ENCODE peak calls at places on chromosome 14, in five cellular contexts. One of them, this sample, is unnamed.
A peak's percentile ranks its signal among the peaks of the same experiment; 100 is the strongest.

GRCh38 chr14:91116913-91117588 is 3.2 kb downstream of the DGLUCY start:
- DNase-seq in H9: no peak
- DNase-seq in neuronal stem cell: no peak
- DNase-seq in IMR-90: no peak
- DNase-seq in H1: no peak
- DNase-seq in this sample: peak; percentile 48

GRCh38 chr14:93832076-93832475 is 43.8 kb upstream of the PRIMA1 start:
- DNase-seq in H9: no peak
- DNase-seq in neuronal stem cell: no peak
- DNase-seq in IMR-90: no peak
- DNase-seq in H1: no peak
- DNase-seq in this sample: no peak

GRCh38 chr14:30751646-30752416 is 122.5 kb upstream of the COCH start:
- DNase-seq in H9: no peak
- DNase-seq in neuronal stem cell: no peak
- DNase-seq in IMR-90: no peak
- DNase-seq in H1: no peak
- DNase-seq in this sample: peak; percentile 58

GRCh38 chr14:44959538-44959937 is 2.2 kb downstream of the KLHL28 start:
- DNase-seq in H9: no peak
- DNase-seq in neuronal stem cell: no peak
- DNase-seq in IMR-90: no peak
- DNase-seq in H1: no peak
- DNase-seq in this sample: no peak

GRCh38 chr14:101223147-101223546 is 319.6 kb upstream of the RTL1 start:
- DNase-seq in H9: peak; percentile 62
- DNase-seq in neuronal stem cell: peak; percentile 70
- DNase-seq in IMR-90: no peak
- DNase-seq in H1: peak; percentile 55
- DNase-seq in this sample: no peak

GRCh38 chr14:62039871-62040270 is 277.7 kb downstream of the SNAPC1 start:
- DNase-seq in H9: no peak
- DNase-seq in neuronal stem cell: no peak
- DNase-seq in IMR-90: peak; percentile 26
- DNase-seq in H1: no peak
- DNase-seq in this sample: no peak

GRCh38 chr14:93008381-93008780 is 85.4 kb downstream of the CHGA start:
- DNase-seq in H9: no peak
- DNase-seq in neuronal stem cell: no peak
- DNase-seq in IMR-90: peak; percentile 35
- DNase-seq in H1: no peak
- DNase-seq in this sample: no peak

GRCh38 chr14:56585461-56586084 is 6.0 kb downstream of the TMEM260 start:
- DNase-seq in H9: no peak
- DNase-seq in neuronal stem cell: no peak
- DNase-seq in IMR-90: no peak
- DNase-seq in H1: no peak
- DNase-seq in this sample: no peak

GRCh38 chr14:99529899-99530298 is 48.7 kb downstream of the CCNK start:
- DNase-seq in H9: no peak
- DNase-seq in neuronal stem cell: no peak
- DNase-seq in IMR-90: peak; percentile 45
- DNase-seq in H1: no peak
- DNase-seq in this sample: no peak

GRCh38 chr14:23060536-23061260 is 3.4 kb upstream of the CDH24 start:
- DNase-seq in H9: no peak
- DNase-seq in neuronal stem cell: no peak
- DNase-seq in IMR-90: no peak
- DNase-seq in H1: no peak
- DNase-seq in this sample: no peak

GRCh38 chr14:100589760-100590469 is 2.7 kb upstream of the BEGAIN start:
- DNase-seq in H9: no peak
- DNase-seq in neuronal stem cell: no peak
- DNase-seq in IMR-90: no peak
- DNase-seq in H1: no peak
- DNase-seq in this sample: no peak

GRCh38 chr14:93155667-93156066 is 29.0 kb downstream of the MOAP1 start:
- DNase-seq in H9: no peak
- DNase-seq in neuronal stem cell: no peak
- DNase-seq in IMR-90: no peak
- DNase-seq in H1: no peak
- DNase-seq in this sample: no peak

GRCh38 chr14:93031505-93032300 is 84.0 kb downstream of the ITPK1 start:
- DNase-seq in H9: no peak
- DNase-seq in neuronal stem cell: no peak
- DNase-seq in IMR-90: no peak
- DNase-seq in H1: no peak
- DNase-seq in this sample: no peak

GRCh38 chr14:49896956-49897355 is 4.1 kb downstream of the ARF6 start:
- DNase-seq in H9: no peak
- DNase-seq in neuronal stem cell: no peak
- DNase-seq in IMR-90: no peak
- DNase-seq in H1: no peak
- DNase-seq in this sample: no peak

GRCh38 chr14:59931237-59931636 is 11.3 kb downstream of the LRRC9 start:
- DNase-seq in H9: no peak
- DNase-seq in neuronal stem cell: no peak
- DNase-seq in IMR-90: no peak
- DNase-seq in H1: no peak
- DNase-seq in this sample: no peak

GRCh38 chr14:104202259-104203070 is 64.1 kb downstream of the KIF26A start:
- DNase-seq in H9: no peak
- DNase-seq in neuronal stem cell: no peak
- DNase-seq in IMR-90: no peak
- DNase-seq in H1: no peak
- DNase-seq in this sample: no peak

GRCh38 chr14:102819790-102820330 is 42.6 kb downstream of the TRAF3 start:
- DNase-seq in H9: no peak
- DNase-seq in neuronal stem cell: no peak
- DNase-seq in IMR-90: peak; percentile 31
- DNase-seq in H1: no peak
- DNase-seq in this sample: no peak

GRCh38 chr14:55556929-55557623 is 22.9 kb upstream of the KTN1 start:
- DNase-seq in H9: no peak
- DNase-seq in neuronal stem cell: no peak
- DNase-seq in IMR-90: peak; percentile 84
- DNase-seq in H1: no peak
- DNase-seq in this sample: peak; percentile 20

GRCh38 chr14:90514015-90514398 is 117.2 kb downstream of the CALM1 start:
- DNase-seq in H9: no peak
- DNase-seq in neuronal stem cell: no peak
- DNase-seq in IMR-90: no peak
- DNase-seq in H1: no peak
- DNase-seq in this sample: no peak

GRCh38 chr14:95460647-95461478 is 55.6 kb downstream of the SYNE3 start:
- DNase-seq in H9: peak; percentile 37
- DNase-seq in neuronal stem cell: no peak
- DNase-seq in IMR-90: peak; percentile 79
- DNase-seq in H1: no peak
- DNase-seq in this sample: peak; percentile 73

GRCh38 chr14:63499701-63500250 is 43.4 kb downstream of the PPP2R5E start:
- DNase-seq in H9: no peak
- DNase-seq in neuronal stem cell: no peak
- DNase-seq in IMR-90: peak; percentile 77
- DNase-seq in H1: no peak
- DNase-seq in this sample: no peak

GRCh38 chr14:51821822-51822221 is 38.6 kb upstream of the GNG2 start:
- DNase-seq in H9: no peak
- DNase-seq in neuronal stem cell: no peak
- DNase-seq in IMR-90: peak; percentile 77
- DNase-seq in H1: no peak
- DNase-seq in this sample: no peak

DNA sequence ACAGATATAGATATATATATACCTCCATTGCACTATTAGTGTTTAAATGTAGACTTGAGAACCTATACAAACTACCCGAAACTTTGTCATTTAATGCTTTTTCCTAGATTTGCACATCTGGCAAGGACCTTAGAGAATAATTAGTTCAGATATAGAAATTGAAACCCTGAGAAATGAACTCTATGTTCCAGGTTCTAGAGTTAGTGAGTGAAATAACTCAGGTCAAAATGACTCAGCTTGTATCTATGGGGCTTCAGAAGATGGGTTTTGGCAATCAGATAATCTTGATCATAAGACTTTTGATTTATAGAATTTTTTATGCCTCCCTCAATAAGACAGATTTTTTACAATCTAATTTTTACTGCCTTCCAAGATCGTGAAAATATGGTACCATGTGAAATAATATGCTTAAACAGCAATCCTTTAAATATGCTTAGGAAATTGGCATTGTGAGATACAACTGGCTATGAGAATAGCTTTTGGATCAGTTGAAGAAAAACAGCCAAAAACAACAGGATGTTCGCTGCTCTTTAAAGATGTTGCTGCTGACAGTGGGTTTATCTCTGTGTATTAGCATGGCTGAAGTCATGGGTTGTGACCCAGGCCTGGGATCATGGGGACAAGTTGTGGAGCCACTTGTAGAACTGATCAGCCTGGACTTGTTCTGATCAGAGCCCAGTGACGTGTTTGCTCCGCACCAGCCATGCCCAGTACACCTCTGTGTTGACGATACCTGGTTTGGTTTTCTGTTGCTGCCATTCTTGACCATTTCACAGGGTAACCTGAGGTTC is 63.6 kb downstream of the TTLL5 start:
- DNase-seq in H9: no peak
- DNase-seq in neuronal stem cell: no peak
- DNase-seq in IMR-90: no peak
- DNase-seq in H1: no peak
- DNase-seq in this sample: no peak
- H3K18ac ChIP-seq in H9: no peak overlapping the region
- H3K18ac ChIP-seq in neuronal stem cell: no peak overlapping the region
- H3K18ac ChIP-seq in IMR-90: no peak overlapping the region
- H3K18ac ChIP-seq in H1: no peak overlapping the region
- H3K18ac ChIP-seq in this sample: no peak overlapping the region

GRCh38 chr14:69356903-69357543 is 41.1 kb downstream of the ERH start:
- DNase-seq in H9: no peak
- DNase-seq in neuronal stem cell: no peak
- DNase-seq in IMR-90: no peak
- DNase-seq in H1: no peak
- DNase-seq in this sample: no peak

GRCh38 chr14:69355155-69355954 is 42.7 kb downstream of the ERH start:
- DNase-seq in H9: no peak
- DNase-seq in neuronal stem cell: no peak
- DNase-seq in IMR-90: no peak
- DNase-seq in H1: no peak
- DNase-seq in this sample: no peak

GRCh38 chr14:69355955-69356321 is 42.2 kb downstream of the ERH start:
- DNase-seq in H9: no peak
- DNase-seq in neuronal stem cell: no peak
- DNase-seq in IMR-90: peak; percentile 78
- DNase-seq in H1: no peak
- DNase-seq in this sample: no peak

GRCh38 chr14:69353168-69353567 is 44.9 kb downstream of the ERH start:
- DNase-seq in H9: no peak
- DNase-seq in neuronal stem cell: no peak
- DNase-seq in IMR-90: no peak
- DNase-seq in H1: no peak
- DNase-seq in this sample: no peak

DNA sequence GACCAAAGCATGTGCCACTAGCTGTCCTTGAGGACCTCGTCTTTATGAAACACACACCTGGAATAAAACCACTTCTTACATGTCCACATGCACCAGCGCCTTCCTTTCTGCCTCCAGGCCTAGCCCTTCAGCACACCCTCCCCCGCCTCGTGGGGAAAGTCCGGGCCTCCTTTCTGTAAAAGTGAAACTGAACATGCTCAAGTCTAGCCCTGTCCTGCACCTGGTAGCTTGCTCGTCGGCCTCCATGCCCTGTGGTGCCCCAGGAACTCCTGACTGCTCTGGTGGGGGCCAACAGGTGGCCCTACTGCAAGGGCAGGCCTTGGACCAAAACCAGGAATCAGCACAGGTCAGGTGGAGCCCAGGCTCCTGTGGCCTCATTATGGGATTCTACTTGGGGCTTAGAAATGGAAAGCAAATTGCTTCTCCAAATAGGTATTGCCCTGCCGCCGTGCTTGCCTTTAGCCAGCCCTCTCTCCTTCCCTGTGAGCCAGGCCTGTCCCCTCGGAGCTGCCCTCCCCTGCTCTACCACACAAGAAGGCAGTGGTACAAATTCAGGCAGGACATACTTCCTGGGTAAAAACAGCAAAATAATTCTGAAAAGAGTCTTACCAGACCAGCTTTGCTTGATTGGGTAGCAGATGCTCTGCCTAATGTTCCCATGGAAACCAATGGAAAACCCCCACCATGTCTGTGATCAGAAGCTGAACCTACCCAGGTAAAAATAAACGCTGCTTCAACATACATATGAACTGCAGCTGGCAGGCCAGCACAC is 43.5 kb downstream of the ERH start:
- DNase-seq in H9: no peak
- DNase-seq in neuronal stem cell: no peak
- DNase-seq in IMR-90: peak; percentile 5
- DNase-seq in H1: no peak
- DNase-seq in this sample: no peak
- H3K9ac ChIP-seq in H9: no peak overlapping the region
- H3K9ac ChIP-seq in neuronal stem cell: no peak overlapping the region
- H3K9ac ChIP-seq in IMR-90: no peak overlapping the region
- H3K9ac ChIP-seq in H1: no peak overlapping the region
- H3K9ac ChIP-seq in this sample: no peak overlapping the region

GRCh38 chr14:70931008-70931407 is 23.7 kb downstream of the PCNX1 start:
- DNase-seq in H9: no peak
- DNase-seq in neuronal stem cell: no peak
- DNase-seq in IMR-90: peak; percentile 66
- DNase-seq in H1: no peak
- DNase-seq in this sample: no peak

GRCh38 chr14:70921669-70922068 is 14.4 kb downstream of the PCNX1 start:
- DNase-seq in H9: no peak
- DNase-seq in neuronal stem cell: no peak
- DNase-seq in IMR-90: no peak
- DNase-seq in H1: no peak
- DNase-seq in this sample: no peak

GRCh38 chr14:70920608-70921007 is 13.3 kb downstream of the PCNX1 start:
- DNase-seq in H9: no peak
- DNase-seq in neuronal stem cell: no peak
- DNase-seq in IMR-90: no peak
- DNase-seq in H1: no peak
- DNase-seq in this sample: no peak

GRCh38 chr14:70924521-70924920 is 17.3 kb downstream of the PCNX1 start:
- DNase-seq in H9: no peak
- DNase-seq in neuronal stem cell: no peak
- DNase-seq in IMR-90: no peak
- DNase-seq in H1: no peak
- DNase-seq in this sample: no peak

GRCh38 chr14:70926187-70926830 is 19.1 kb downstream of the PCNX1 start:
- DNase-seq in H9: no peak
- DNase-seq in neuronal stem cell: no peak
- DNase-seq in IMR-90: no peak
- DNase-seq in H1: no peak
- DNase-seq in this sample: no peak
- H3K18ac ChIP-seq in H9: no peak overlapping the region
- H3K18ac ChIP-seq in neuronal stem cell: no peak overlapping the region
- H3K18ac ChIP-seq in IMR-90: no peak overlapping the region
- H3K18ac ChIP-seq in H1: no peak overlapping the region
- H3K18ac ChIP-seq in this sample: no peak overlapping the region

DNA sequence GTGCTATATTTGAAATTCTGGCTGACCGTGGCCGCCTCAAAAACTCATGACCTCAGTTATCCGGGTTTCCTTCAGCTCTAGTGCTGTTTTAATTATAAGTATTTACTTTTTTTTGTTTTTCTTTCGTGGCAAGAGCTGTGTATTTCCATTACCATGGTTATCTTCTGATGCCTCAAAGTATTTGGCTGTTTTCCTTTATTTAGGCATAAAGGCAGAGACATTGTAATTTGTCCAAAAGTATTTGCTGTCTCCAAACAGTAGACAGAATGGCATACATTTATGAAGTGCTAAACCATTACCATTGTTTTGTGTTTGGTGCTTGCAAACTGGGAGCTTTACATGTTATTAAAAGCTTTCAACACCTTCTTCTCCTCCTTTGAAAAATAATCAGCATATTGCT is 46.2 kb downstream of the FLRT2 start:
- DNase-seq in H9: no peak
- DNase-seq in neuronal stem cell: no peak
- DNase-seq in IMR-90: peak; percentile 31
- DNase-seq in H1: no peak
- DNase-seq in this sample: no peak
- H3K9ac ChIP-seq in H9: no peak overlapping the region
- H3K9ac ChIP-seq in neuronal stem cell: no peak overlapping the region
- H3K9ac ChIP-seq in IMR-90: no peak overlapping the region
- H3K9ac ChIP-seq in H1: no peak overlapping the region
- H3K9ac ChIP-seq in this sample: no peak overlapping the region

This sample was measured in mesendoderm.